ENCODE peak calls at places on chromosomes 5 and 9, in eight cellular contexts. One of them, this sample, is unnamed.

GRCh38 chr9:122370303-122370702 is 521 bp upstream of the PTGS1 start:
- DNase-seq in stimulated activated CD4-positive, alpha-beta T cell treated with anti-CD3 and anti-CD28 coated beads, Interleukin-15, amount 100 ng/mL, for 1 hour: no peak
- DNase-seq in EH: no peak
- DNase-seq in NCI-H2171 treated with DMSO at 0.1 percent for 48 hours: no peak
- DNase-seq in CD8-positive, alpha-beta memory T cell: no peak
- DNase-seq in T follicular helper cell: no peak
- DNase-seq in Calu3: no peak
- DNase-seq in K562: no peak
- DNase-seq in this sample: no peak

GRCh38 chr5:124889522-124889828 is 143.0 kb upstream of the ZNF608 start:
- DNase-seq in stimulated activated CD4-positive, alpha-beta T cell treated with anti-CD3 and anti-CD28 coated beads, Interleukin-15, amount 100 ng/mL, for 1 hour: no peak
- DNase-seq in EH: no peak
- DNase-seq in NCI-H2171 treated with DMSO at 0.1 percent for 48 hours: no peak
- DNase-seq in CD8-positive, alpha-beta memory T cell: no peak
- DNase-seq in T follicular helper cell: no peak
- DNase-seq in Calu3: no peak
- DNase-seq in K562: no peak
- DNase-seq in this sample: no peak

GRCh38 chr5:168261212-168261575 is 30.3 kb upstream of the WWC1 start:
- DNase-seq in stimulated activated CD4-positive, alpha-beta T cell treated with anti-CD3 and anti-CD28 coated beads, Interleukin-15, amount 100 ng/mL, for 1 hour: no peak
- DNase-seq in EH: no peak
- DNase-seq in NCI-H2171 treated with DMSO at 0.1 percent for 48 hours: no peak
- DNase-seq in CD8-positive, alpha-beta memory T cell: no peak
- DNase-seq in T follicular helper cell: no peak
- DNase-seq in Calu3: no peak
- DNase-seq in K562: no peak
- DNase-seq in this sample: no peak

GRCh38 chr5:9833871-9834270 is 203.7 kb upstream of the TAS2R1 start:
- DNase-seq in stimulated activated CD4-positive, alpha-beta T cell treated with anti-CD3 and anti-CD28 coated beads, Interleukin-15, amount 100 ng/mL, for 1 hour: no peak
- DNase-seq in EH: no peak
- DNase-seq in NCI-H2171 treated with DMSO at 0.1 percent for 48 hours: no peak
- DNase-seq in CD8-positive, alpha-beta memory T cell: no peak
- DNase-seq in T follicular helper cell: no peak
- DNase-seq in Calu3: no peak
- DNase-seq in K562: no peak
- DNase-seq in this sample: no peak

GRCh38 chr9:86488345-86488744 is 134.1 kb upstream of the TUT7 start:
- DNase-seq in stimulated activated CD4-positive, alpha-beta T cell treated with anti-CD3 and anti-CD28 coated beads, Interleukin-15, amount 100 ng/mL, for 1 hour: no peak
- DNase-seq in EH: no peak
- DNase-seq in NCI-H2171 treated with DMSO at 0.1 percent for 48 hours: no peak
- DNase-seq in CD8-positive, alpha-beta memory T cell: no peak
- DNase-seq in T follicular helper cell: no peak
- DNase-seq in Calu3: no peak
- DNase-seq in K562: no peak
- DNase-seq in this sample: no peak

GRCh38 chr5:135461752-135462151 is 9.6 kb upstream of the TIFAB start:
- DNase-seq in stimulated activated CD4-positive, alpha-beta T cell treated with anti-CD3 and anti-CD28 coated beads, Interleukin-15, amount 100 ng/mL, for 1 hour: no peak
- DNase-seq in EH: no peak
- DNase-seq in NCI-H2171 treated with DMSO at 0.1 percent for 48 hours: no peak
- DNase-seq in CD8-positive, alpha-beta memory T cell: no peak
- DNase-seq in T follicular helper cell: no peak
- DNase-seq in Calu3: no peak
- DNase-seq in K562: no peak
- DNase-seq in this sample: no peak

GRCh38 chr5:16597946-16598694 is 18.7 kb downstream of the RETREG1 start:
- DNase-seq in stimulated activated CD4-positive, alpha-beta T cell treated with anti-CD3 and anti-CD28 coated beads, Interleukin-15, amount 100 ng/mL, for 1 hour: no peak
- DNase-seq in EH: no peak
- DNase-seq in NCI-H2171 treated with DMSO at 0.1 percent for 48 hours: no peak
- DNase-seq in CD8-positive, alpha-beta memory T cell: no peak
- DNase-seq in T follicular helper cell: no peak
- DNase-seq in Calu3: no peak
- DNase-seq in K562: no peak
- DNase-seq in this sample: no peak

GRCh38 chr5:158895573-158895972 is 204.1 kb downstream of the EBF1 start:
- DNase-seq in stimulated activated CD4-positive, alpha-beta T cell treated with anti-CD3 and anti-CD28 coated beads, Interleukin-15, amount 100 ng/mL, for 1 hour: no peak
- DNase-seq in EH: no peak
- DNase-seq in NCI-H2171 treated with DMSO at 0.1 percent for 48 hours: no peak
- DNase-seq in CD8-positive, alpha-beta memory T cell: no peak
- DNase-seq in T follicular helper cell: no peak
- DNase-seq in Calu3: no peak
- DNase-seq in K562: no peak
- DNase-seq in this sample: no peak

GRCh38 chr9:88651682-88652633 is 117.0 kb downstream of the NXNL2 start:
- DNase-seq in stimulated activated CD4-positive, alpha-beta T cell treated with anti-CD3 and anti-CD28 coated beads, Interleukin-15, amount 100 ng/mL, for 1 hour: no peak
- DNase-seq in EH: peak; percentile 99
- DNase-seq in NCI-H2171 treated with DMSO at 0.1 percent for 48 hours: peak; percentile 7
- DNase-seq in CD8-positive, alpha-beta memory T cell: no peak
- DNase-seq in T follicular helper cell: no peak
- DNase-seq in Calu3: no peak
- DNase-seq in K562: peak; percentile 5
- DNase-seq in this sample: no peak

GRCh38 chr9:85600675-85601263 is 141.0 kb downstream of the AGTPBP1 start:
- DNase-seq in stimulated activated CD4-positive, alpha-beta T cell treated with anti-CD3 and anti-CD28 coated beads, Interleukin-15, amount 100 ng/mL, for 1 hour: no peak
- DNase-seq in EH: peak; percentile 14
- DNase-seq in NCI-H2171 treated with DMSO at 0.1 percent for 48 hours: no peak
- DNase-seq in CD8-positive, alpha-beta memory T cell: no peak
- DNase-seq in T follicular helper cell: no peak
- DNase-seq in Calu3: no peak
- DNase-seq in K562: no peak
- DNase-seq in this sample: no peak

GRCh38 chr9:14197459-14197858 is 116.5 kb downstream of the NFIB start:
- DNase-seq in stimulated activated CD4-positive, alpha-beta T cell treated with anti-CD3 and anti-CD28 coated beads, Interleukin-15, amount 100 ng/mL, for 1 hour: no peak
- DNase-seq in EH: no peak
- DNase-seq in NCI-H2171 treated with DMSO at 0.1 percent for 48 hours: no peak
- DNase-seq in CD8-positive, alpha-beta memory T cell: no peak
- DNase-seq in T follicular helper cell: no peak
- DNase-seq in Calu3: no peak
- DNase-seq in K562: no peak
- DNase-seq in this sample: no peak

GRCh38 chr9:136729144-136729543 is 13.6 kb downstream of the LCN10 start:
- DNase-seq in stimulated activated CD4-positive, alpha-beta T cell treated with anti-CD3 and anti-CD28 coated beads, Interleukin-15, amount 100 ng/mL, for 1 hour: no peak
- DNase-seq in EH: peak; percentile 38
- DNase-seq in NCI-H2171 treated with DMSO at 0.1 percent for 48 hours: no peak
- DNase-seq in CD8-positive, alpha-beta memory T cell: no peak
- DNase-seq in T follicular helper cell: no peak
- DNase-seq in Calu3: no peak
- DNase-seq in K562: no peak
- DNase-seq in this sample: no peak

GRCh38 chr9:121688149-121688680 is 36.8 kb downstream of the DAB2IP start:
- DNase-seq in stimulated activated CD4-positive, alpha-beta T cell treated with anti-CD3 and anti-CD28 coated beads, Interleukin-15, amount 100 ng/mL, for 1 hour: no peak
- DNase-seq in EH: no peak
- DNase-seq in NCI-H2171 treated with DMSO at 0.1 percent for 48 hours: no peak
- DNase-seq in CD8-positive, alpha-beta memory T cell: no peak
- DNase-seq in T follicular helper cell: no peak
- DNase-seq in Calu3: no peak
- DNase-seq in K562: no peak
- DNase-seq in this sample: no peak

GRCh38 chr5:83400712-83401111 is 70.8 kb upstream of the VCAN start:
- DNase-seq in stimulated activated CD4-positive, alpha-beta T cell treated with anti-CD3 and anti-CD28 coated beads, Interleukin-15, amount 100 ng/mL, for 1 hour: no peak
- DNase-seq in EH: no peak
- DNase-seq in NCI-H2171 treated with DMSO at 0.1 percent for 48 hours: no peak
- DNase-seq in CD8-positive, alpha-beta memory T cell: no peak
- DNase-seq in T follicular helper cell: no peak
- DNase-seq in Calu3: no peak
- DNase-seq in K562: no peak
- DNase-seq in this sample: no peak

GRCh38 chr5:124301850-124302249 is 444.6 kb downstream of the ZNF608 start:
- DNase-seq in stimulated activated CD4-positive, alpha-beta T cell treated with anti-CD3 and anti-CD28 coated beads, Interleukin-15, amount 100 ng/mL, for 1 hour: no peak
- DNase-seq in EH: no peak
- DNase-seq in NCI-H2171 treated with DMSO at 0.1 percent for 48 hours: no peak
- DNase-seq in CD8-positive, alpha-beta memory T cell: no peak
- DNase-seq in T follicular helper cell: no peak
- DNase-seq in Calu3: no peak
- DNase-seq in K562: no peak
- DNase-seq in this sample: no peak

GRCh38 chr9:32348289-32348688 is 36.2 kb upstream of the ACO1 start:
- DNase-seq in stimulated activated CD4-positive, alpha-beta T cell treated with anti-CD3 and anti-CD28 coated beads, Interleukin-15, amount 100 ng/mL, for 1 hour: no peak
- DNase-seq in EH: no peak
- DNase-seq in NCI-H2171 treated with DMSO at 0.1 percent for 48 hours: no peak
- DNase-seq in CD8-positive, alpha-beta memory T cell: no peak
- DNase-seq in T follicular helper cell: no peak
- DNase-seq in Calu3: no peak
- DNase-seq in K562: no peak
- DNase-seq in this sample: no peak

GRCh38 chr9:125074976-125075375 is 68.4 kb downstream of the SCAI start:
- DNase-seq in stimulated activated CD4-positive, alpha-beta T cell treated with anti-CD3 and anti-CD28 coated beads, Interleukin-15, amount 100 ng/mL, for 1 hour: no peak
- DNase-seq in EH: peak; percentile 51
- DNase-seq in NCI-H2171 treated with DMSO at 0.1 percent for 48 hours: no peak
- DNase-seq in CD8-positive, alpha-beta memory T cell: no peak
- DNase-seq in T follicular helper cell: no peak
- DNase-seq in Calu3: no peak
- DNase-seq in K562: no peak
- DNase-seq in this sample: no peak

GRCh38 chr9:90956026-90956810 is 154.6 kb downstream of the SYK start:
- DNase-seq in stimulated activated CD4-positive, alpha-beta T cell treated with anti-CD3 and anti-CD28 coated beads, Interleukin-15, amount 100 ng/mL, for 1 hour: no peak
- DNase-seq in EH: peak; percentile 80
- DNase-seq in NCI-H2171 treated with DMSO at 0.1 percent for 48 hours: no peak
- DNase-seq in CD8-positive, alpha-beta memory T cell: no peak
- DNase-seq in T follicular helper cell: no peak
- DNase-seq in Calu3: no peak
- DNase-seq in K562: no peak
- DNase-seq in this sample: no peak